ENCODE peak calls at places on chromosomes 6 and 20, in eight cellular contexts. One of them, this sample, is unnamed.

GRCh38 chr6:7080311-7080710 is 27.4 kb upstream of the RREB1 start:
- DNase-seq in HL-60: no peak
- DNase-seq in upper lobe of right lung: no peak
- DNase-seq in stomach: no peak
- DNase-seq in choroid plexus epithelial cell: no peak
- DNase-seq in GM13977: no peak
- DNase-seq in prostate gland: no peak
- DNase-seq in Calu3: no peak
- DNase-seq in this sample: no peak

GRCh38 chr6:107539409-107539808 is 49.5 kb downstream of the SOBP start:
- DNase-seq in HL-60: no peak
- DNase-seq in upper lobe of right lung: no peak
- DNase-seq in stomach: no peak
- DNase-seq in choroid plexus epithelial cell: no peak
- DNase-seq in GM13977: no peak
- DNase-seq in prostate gland: no peak
- DNase-seq in Calu3: peak; percentile 28
- DNase-seq in this sample: no peak

GRCh38 chr20:3168829-3169590 is 4.3 kb downstream of the LZTS3 start:
- DNase-seq in HL-60: no peak
- DNase-seq in upper lobe of right lung: no peak
- DNase-seq in stomach: no peak
- DNase-seq in choroid plexus epithelial cell: no peak
- DNase-seq in GM13977: no peak
- DNase-seq in prostate gland: no peak
- DNase-seq in Calu3: no peak
- DNase-seq in this sample: no peak

GRCh38 chr20:15042723-15043122 is 705.3 kb upstream of the FLRT3 start:
- DNase-seq in HL-60: no peak
- DNase-seq in upper lobe of right lung: no peak
- DNase-seq in stomach: no peak
- DNase-seq in choroid plexus epithelial cell: no peak
- DNase-seq in GM13977: no peak
- DNase-seq in prostate gland: no peak
- DNase-seq in Calu3: no peak
- DNase-seq in this sample: no peak

GRCh38 chr6:3314176-3314575 is 55.4 kb downstream of the PSMG4 start:
- DNase-seq in HL-60: no peak
- DNase-seq in upper lobe of right lung: no peak
- DNase-seq in stomach: no peak
- DNase-seq in choroid plexus epithelial cell: no peak
- DNase-seq in GM13977: no peak
- DNase-seq in prostate gland: no peak
- DNase-seq in Calu3: no peak
- DNase-seq in this sample: no peak

GRCh38 chr6:35140991-35141720 is at the start of gene TCP11:
- DNase-seq in HL-60: no peak
- DNase-seq in upper lobe of right lung: peak; percentile 79
- DNase-seq in stomach: peak; percentile 38
- DNase-seq in choroid plexus epithelial cell: no peak
- DNase-seq in GM13977: peak; percentile 29
- DNase-seq in prostate gland: no peak
- DNase-seq in Calu3: no peak
- DNase-seq in this sample: no peak

GRCh38 chr6:44867561-44868334 is 460.4 kb upstream of the RUNX2 start:
- DNase-seq in HL-60: no peak
- DNase-seq in upper lobe of right lung: no peak
- DNase-seq in stomach: no peak
- DNase-seq in choroid plexus epithelial cell: no peak
- DNase-seq in GM13977: peak; percentile 31
- DNase-seq in prostate gland: no peak
- DNase-seq in Calu3: no peak
- DNase-seq in this sample: no peak

GRCh38 chr20:16243470-16243869 is 329.8 kb downstream of the KIF16B start:
- DNase-seq in HL-60: no peak
- DNase-seq in upper lobe of right lung: no peak
- DNase-seq in stomach: no peak
- DNase-seq in choroid plexus epithelial cell: no peak
- DNase-seq in GM13977: no peak
- DNase-seq in prostate gland: no peak
- DNase-seq in Calu3: no peak
- DNase-seq in this sample: no peak

GRCh38 chr6:7311920-7312615 is 931 bp downstream of the SSR1 start:
- DNase-seq in HL-60: no peak
- DNase-seq in upper lobe of right lung: no peak
- DNase-seq in stomach: no peak
- DNase-seq in choroid plexus epithelial cell: peak; percentile 9
- DNase-seq in GM13977: peak; percentile 45
- DNase-seq in prostate gland: no peak
- DNase-seq in Calu3: no peak
- DNase-seq in this sample: no peak

GRCh38 chr6:128841518-128841917 is 41.4 kb upstream of the LAMA2 start:
- DNase-seq in HL-60: no peak
- DNase-seq in upper lobe of right lung: no peak
- DNase-seq in stomach: no peak
- DNase-seq in choroid plexus epithelial cell: no peak
- DNase-seq in GM13977: no peak
- DNase-seq in prostate gland: no peak
- DNase-seq in Calu3: no peak
- DNase-seq in this sample: no peak

GRCh38 chr6:148747493-148748160 is 797 bp downstream of the UST start:
- DNase-seq in HL-60: no peak
- DNase-seq in upper lobe of right lung: peak; percentile 83
- DNase-seq in stomach: peak; percentile 52
- DNase-seq in choroid plexus epithelial cell: peak; percentile 55
- DNase-seq in GM13977: peak; percentile 46
- DNase-seq in prostate gland: peak; percentile 58
- DNase-seq in Calu3: peak; percentile 22
- DNase-seq in this sample: no peak

GRCh38 chr6:73652637-73653570 is 888 bp downstream of the SLC17A5 start:
- DNase-seq in HL-60: peak; percentile 83
- DNase-seq in upper lobe of right lung: peak; percentile 79
- DNase-seq in stomach: peak; percentile 54
- DNase-seq in choroid plexus epithelial cell: peak; percentile 45
- DNase-seq in GM13977: peak; percentile 81
- DNase-seq in prostate gland: peak; percentile 64
- DNase-seq in Calu3: peak; percentile 55
- DNase-seq in this sample: no peak

GRCh38 chr6:130116273-130116672 is 97.9 kb downstream of the L3MBTL3 start:
- DNase-seq in HL-60: no peak
- DNase-seq in upper lobe of right lung: no peak
- DNase-seq in stomach: no peak
- DNase-seq in choroid plexus epithelial cell: no peak
- DNase-seq in GM13977: no peak
- DNase-seq in prostate gland: no peak
- DNase-seq in Calu3: no peak
- DNase-seq in this sample: no peak

GRCh38 chr6:96939019-96939805 is 14.7 kb downstream of the KLHL32 start:
- DNase-seq in HL-60: no peak
- DNase-seq in upper lobe of right lung: no peak
- DNase-seq in stomach: no peak
- DNase-seq in choroid plexus epithelial cell: peak; percentile 25
- DNase-seq in GM13977: no peak
- DNase-seq in prostate gland: no peak
- DNase-seq in Calu3: peak; percentile 4
- DNase-seq in this sample: no peak

GRCh38 chr20:17616480-17617211 is 46.8 kb downstream of the DSTN start:
- DNase-seq in HL-60: peak; percentile 48
- DNase-seq in upper lobe of right lung: peak; percentile 61
- DNase-seq in stomach: peak; percentile 24
- DNase-seq in choroid plexus epithelial cell: no peak
- DNase-seq in GM13977: peak; percentile 8
- DNase-seq in prostate gland: no peak
- DNase-seq in Calu3: no peak
- DNase-seq in this sample: peak; percentile 21

DNA sequence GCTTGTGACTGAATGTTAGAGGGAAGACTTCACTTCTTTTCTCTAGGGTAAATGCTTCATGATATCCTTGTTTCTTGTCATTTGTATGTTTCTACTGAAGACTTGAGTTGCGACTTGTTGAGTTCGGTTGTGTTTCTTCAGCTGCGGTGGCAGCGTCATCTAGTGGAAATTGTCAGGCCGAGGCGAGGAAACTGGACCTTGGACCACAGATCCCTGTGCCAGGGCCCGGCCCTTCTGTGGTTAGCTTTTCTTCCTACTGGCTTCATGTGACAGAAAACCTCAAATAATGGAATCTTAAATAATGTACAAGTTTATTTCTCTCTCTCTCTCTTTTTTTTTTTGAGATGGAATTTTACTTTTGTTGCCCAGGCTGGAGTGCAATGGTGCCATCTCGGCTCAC is 12.4 kb downstream of the MTHFD1L start:
- DNase-seq in HL-60: no peak
- DNase-seq in upper lobe of right lung: no peak
- DNase-seq in stomach: peak; percentile 81
- DNase-seq in choroid plexus epithelial cell: no peak
- DNase-seq in GM13977: no peak
- DNase-seq in prostate gland: no peak
- DNase-seq in Calu3: peak; percentile 53
- DNase-seq in this sample: no peak
- TF ChIP-seq CTCF in HL-60: no peak
- TF ChIP-seq CTCF in upper lobe of right lung: no peak
- TF ChIP-seq CTCF in stomach: no peak
- TF ChIP-seq CTCF in choroid plexus epithelial cell: no peak
- TF ChIP-seq CTCF in GM13977: no peak
- TF ChIP-seq CTCF in prostate gland: no peak
- TF ChIP-seq CTCF in Calu3: no peak
- TF ChIP-seq CTCF in this sample: no peak

DNA sequence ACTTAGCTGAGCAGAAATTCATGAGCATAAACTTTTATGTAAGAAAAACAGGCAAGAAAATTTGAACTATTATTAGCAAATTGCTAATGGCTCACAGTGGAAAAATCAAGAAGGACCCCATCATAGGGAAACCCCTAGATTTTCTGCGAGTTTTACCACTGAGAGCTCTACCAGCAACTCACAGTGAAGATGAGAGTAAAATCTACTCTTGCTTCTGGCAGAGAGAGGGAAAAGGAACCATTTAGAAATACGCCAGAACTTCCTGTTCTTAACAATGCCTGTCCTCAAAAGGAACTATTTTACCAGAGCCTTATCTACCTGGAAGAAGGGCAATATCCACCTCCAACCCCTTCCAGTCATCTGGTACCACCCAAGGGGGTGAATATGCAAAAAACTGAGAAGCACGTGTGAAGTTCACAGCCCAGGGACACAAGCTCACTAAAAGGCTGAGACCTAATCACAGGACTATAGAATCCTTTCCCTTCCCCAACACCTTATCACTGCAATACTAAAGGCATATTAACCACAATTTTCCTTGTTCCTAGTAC is 34.4 kb upstream of the ASF1A start:
- DNase-seq in HL-60: peak; percentile 16
- DNase-seq in upper lobe of right lung: no peak
- DNase-seq in stomach: no peak
- DNase-seq in choroid plexus epithelial cell: no peak
- DNase-seq in GM13977: no peak
- DNase-seq in prostate gland: no peak
- DNase-seq in Calu3: no peak
- DNase-seq in this sample: no peak
- TF ChIP-seq CTCF in HL-60: no peak
- TF ChIP-seq CTCF in upper lobe of right lung: no peak
- TF ChIP-seq CTCF in stomach: no peak
- TF ChIP-seq CTCF in choroid plexus epithelial cell: no peak
- TF ChIP-seq CTCF in GM13977: no peak
- TF ChIP-seq CTCF in prostate gland: no peak
- TF ChIP-seq CTCF in Calu3: no peak
- TF ChIP-seq CTCF in this sample: no peak

GRCh38 chr20:24618739-24619138 is 149.3 kb downstream of the SYNDIG1 start:
- DNase-seq in HL-60: no peak
- DNase-seq in upper lobe of right lung: no peak
- DNase-seq in stomach: no peak
- DNase-seq in choroid plexus epithelial cell: no peak
- DNase-seq in GM13977: no peak
- DNase-seq in prostate gland: no peak
- DNase-seq in Calu3: no peak
- DNase-seq in this sample: no peak

GRCh38 chr20:24622856-24623255 is 153.4 kb downstream of the SYNDIG1 start:
- DNase-seq in HL-60: no peak
- DNase-seq in upper lobe of right lung: no peak
- DNase-seq in stomach: no peak
- DNase-seq in choroid plexus epithelial cell: peak; percentile 49
- DNase-seq in GM13977: no peak
- DNase-seq in prostate gland: no peak
- DNase-seq in Calu3: no peak
- DNase-seq in this sample: no peak

GRCh38 chr20:24619212-24619611 is 149.8 kb downstream of the SYNDIG1 start:
- DNase-seq in HL-60: no peak
- DNase-seq in upper lobe of right lung: no peak
- DNase-seq in stomach: no peak
- DNase-seq in choroid plexus epithelial cell: peak; percentile 41
- DNase-seq in GM13977: no peak
- DNase-seq in prostate gland: no peak
- DNase-seq in Calu3: no peak
- DNase-seq in this sample: no peak

GRCh38 chr20:24617757-24618450 is 148.5 kb downstream of the SYNDIG1 start:
- DNase-seq in HL-60: no peak
- DNase-seq in upper lobe of right lung: no peak
- DNase-seq in stomach: no peak
- DNase-seq in choroid plexus epithelial cell: no peak
- DNase-seq in GM13977: no peak
- DNase-seq in prostate gland: no peak
- DNase-seq in Calu3: no peak
- DNase-seq in this sample: no peak

DNA sequence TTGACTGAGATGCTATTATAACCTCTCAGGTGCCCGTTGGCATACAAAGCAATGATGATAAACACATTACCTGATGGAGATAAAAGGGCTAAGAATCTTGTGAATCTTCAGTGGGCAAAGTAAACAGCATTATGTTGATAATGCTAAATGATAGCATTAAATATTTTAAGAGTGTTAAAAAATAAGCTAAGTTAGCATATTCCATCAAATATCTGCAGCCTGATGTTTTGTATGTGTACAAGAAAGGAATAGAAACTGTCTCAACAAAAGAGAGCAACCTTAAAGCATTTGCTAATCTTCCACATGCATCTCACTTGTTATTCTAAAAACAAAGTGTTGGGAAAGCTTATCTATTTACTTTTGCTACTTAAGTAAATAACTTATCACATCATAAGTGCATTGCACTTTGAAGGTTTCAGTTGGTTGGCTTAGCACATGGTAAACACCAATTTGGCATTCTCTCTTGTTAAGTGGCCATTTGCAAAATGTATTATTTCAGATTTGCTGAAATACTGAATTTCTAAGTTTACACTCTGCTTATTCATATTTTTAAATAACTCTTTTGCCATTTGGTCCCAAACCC is 151.6 kb downstream of the SYNDIG1 start:
- DNase-seq in HL-60: no peak
- DNase-seq in upper lobe of right lung: no peak
- DNase-seq in stomach: no peak
- DNase-seq in choroid plexus epithelial cell: no peak
- DNase-seq in GM13977: no peak
- DNase-seq in prostate gland: no peak
- DNase-seq in Calu3: no peak
- DNase-seq in this sample: no peak
- TF ChIP-seq CTCF in HL-60: no peak
- TF ChIP-seq CTCF in upper lobe of right lung: no peak
- TF ChIP-seq CTCF in stomach: no peak
- TF ChIP-seq CTCF in choroid plexus epithelial cell: no peak
- TF ChIP-seq CTCF in GM13977: no peak
- TF ChIP-seq CTCF in prostate gland: no peak
- TF ChIP-seq CTCF in Calu3: no peak
- TF ChIP-seq CTCF in this sample: no peak

GRCh38 chr6:43657221-43657802 is 12.5 kb downstream of the RSPH9 start:
- DNase-seq in HL-60: no peak
- DNase-seq in upper lobe of right lung: no peak
- DNase-seq in stomach: no peak
- DNase-seq in choroid plexus epithelial cell: no peak
- DNase-seq in GM13977: no peak
- DNase-seq in prostate gland: no peak
- DNase-seq in Calu3: no peak
- DNase-seq in this sample: no peak

GRCh38 chr6:43658161-43658560 is 13.3 kb downstream of the RSPH9 start:
- DNase-seq in HL-60: no peak
- DNase-seq in upper lobe of right lung: no peak
- DNase-seq in stomach: no peak
- DNase-seq in choroid plexus epithelial cell: peak; percentile 20
- DNase-seq in GM13977: no peak
- DNase-seq in prostate gland: no peak
- DNase-seq in Calu3: no peak
- DNase-seq in this sample: no peak
- TF ChIP-seq CTCF in HL-60: no peak
- TF ChIP-seq CTCF in upper lobe of right lung: no peak
- TF ChIP-seq CTCF in stomach: no peak
- TF ChIP-seq CTCF in choroid plexus epithelial cell: no peak
- TF ChIP-seq CTCF in GM13977: no peak
- TF ChIP-seq CTCF in prostate gland: no peak
- TF ChIP-seq CTCF in Calu3: no peak
- TF ChIP-seq CTCF in this sample: no peak